ENCODE peak calls at places on chromosomes 7 and 10, in four cellular contexts. One of them, this sample, is unnamed.

GRCh38 chr7:17564678-17565209 is 266.3 kb downstream of the AHR start:
- DNase-seq in lower lobe of right lung: no peak
- DNase-seq in LNCaP clone FGC: no peak
- DNase-seq in cardiac fibroblast: no peak
- DNase-seq in this sample: no peak

GRCh38 chr10:94214497-94214896 is 148.2 kb downstream of the NOC3L start:
- DNase-seq in lower lobe of right lung: no peak
- DNase-seq in LNCaP clone FGC: no peak
- DNase-seq in cardiac fibroblast: no peak
- DNase-seq in this sample: no peak

GRCh38 chr10:113922787-113923570 is 68.5 kb downstream of the NHLRC2 start:
- DNase-seq in lower lobe of right lung: no peak
- DNase-seq in LNCaP clone FGC: no peak
- DNase-seq in cardiac fibroblast: no peak
- DNase-seq in this sample: peak

GRCh38 chr7:105519353-105519752 is 2.7 kb downstream of the PUS7 start:
- DNase-seq in lower lobe of right lung: no peak
- DNase-seq in LNCaP clone FGC: no peak
- DNase-seq in cardiac fibroblast: no peak
- DNase-seq in this sample: no peak

GRCh38 chr7:132564849-132565248 is 11.4 kb downstream of the PLXNA4 start:
- DNase-seq in lower lobe of right lung: no peak
- DNase-seq in LNCaP clone FGC: no peak
- DNase-seq in cardiac fibroblast: no peak
- DNase-seq in this sample: no peak

GRCh38 chr7:150734293-150734692 is 2.9 kb upstream of the GIMAP5 start:
- DNase-seq in lower lobe of right lung: no peak
- DNase-seq in LNCaP clone FGC: no peak
- DNase-seq in cardiac fibroblast: no peak
- DNase-seq in this sample: peak

GRCh38 chr10:20891338-20891714 is 5.8 kb downstream of the NEBL start:
- DNase-seq in lower lobe of right lung: no peak
- DNase-seq in LNCaP clone FGC: no peak
- DNase-seq in cardiac fibroblast: peak
- DNase-seq in this sample: no peak

GRCh38 chr10:89271532-89271931 is 20.0 kb upstream of the LIPA start:
- DNase-seq in lower lobe of right lung: no peak
- DNase-seq in LNCaP clone FGC: no peak
- DNase-seq in cardiac fibroblast: no peak
- DNase-seq in this sample: no peak

GRCh38 chr7:147937428-147937827 is 653.1 kb upstream of the C7orf33 start:
- DNase-seq in lower lobe of right lung: no peak
- DNase-seq in LNCaP clone FGC: no peak
- DNase-seq in cardiac fibroblast: no peak
- DNase-seq in this sample: no peak

DNA sequence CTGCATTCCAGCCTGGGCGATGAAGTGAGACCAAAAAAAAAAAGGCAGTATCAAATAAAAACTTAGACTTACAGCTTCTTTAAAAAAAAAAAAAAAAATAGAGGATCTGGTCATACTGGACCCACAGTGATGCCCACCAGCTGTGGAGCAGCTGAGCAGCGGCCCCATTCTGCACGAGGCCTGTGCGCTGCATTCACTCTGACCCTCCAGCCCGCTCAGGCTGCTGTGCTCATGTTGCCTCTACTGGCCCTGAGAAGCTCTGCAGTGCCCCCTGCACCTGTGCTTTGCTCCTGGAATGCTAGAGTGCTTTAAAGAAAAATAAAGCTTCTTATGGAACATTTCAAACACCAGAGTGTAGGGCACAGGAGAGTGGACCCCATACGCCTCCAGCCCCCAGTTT is 33.2 kb downstream of the TMEM120A start:
- DNase-seq in lower lobe of right lung: no peak
- DNase-seq in LNCaP clone FGC: no peak
- DNase-seq in cardiac fibroblast: no peak
- DNase-seq in this sample: no peak
- TF ChIP-seq CTCF in lower lobe of right lung: no peak
- TF ChIP-seq CTCF in LNCaP clone FGC: no peak
- TF ChIP-seq CTCF in cardiac fibroblast: no peak
- TF ChIP-seq CTCF in this sample: no peak

GRCh38 chr10:14543048-14543903 is 212.6 kb upstream of the FRMD4A start:
- DNase-seq in lower lobe of right lung: peak
- DNase-seq in LNCaP clone FGC: no peak
- DNase-seq in cardiac fibroblast: peak
- DNase-seq in this sample: peak
- TF ChIP-seq CTCF in lower lobe of right lung: peak
- TF ChIP-seq CTCF in LNCaP clone FGC: peak
- TF ChIP-seq CTCF in cardiac fibroblast: peak
- TF ChIP-seq CTCF in this sample: peak

GRCh38 chr7:158973440-158973839 is 117.1 kb downstream of the DYNC2I1 start:
- DNase-seq in lower lobe of right lung: no peak
- DNase-seq in LNCaP clone FGC: peak
- DNase-seq in cardiac fibroblast: peak
- DNase-seq in this sample: peak
- TF ChIP-seq CTCF in lower lobe of right lung: peak
- TF ChIP-seq CTCF in LNCaP clone FGC: peak
- TF ChIP-seq CTCF in cardiac fibroblast: no peak
- TF ChIP-seq CTCF in this sample: no peak

DNA sequence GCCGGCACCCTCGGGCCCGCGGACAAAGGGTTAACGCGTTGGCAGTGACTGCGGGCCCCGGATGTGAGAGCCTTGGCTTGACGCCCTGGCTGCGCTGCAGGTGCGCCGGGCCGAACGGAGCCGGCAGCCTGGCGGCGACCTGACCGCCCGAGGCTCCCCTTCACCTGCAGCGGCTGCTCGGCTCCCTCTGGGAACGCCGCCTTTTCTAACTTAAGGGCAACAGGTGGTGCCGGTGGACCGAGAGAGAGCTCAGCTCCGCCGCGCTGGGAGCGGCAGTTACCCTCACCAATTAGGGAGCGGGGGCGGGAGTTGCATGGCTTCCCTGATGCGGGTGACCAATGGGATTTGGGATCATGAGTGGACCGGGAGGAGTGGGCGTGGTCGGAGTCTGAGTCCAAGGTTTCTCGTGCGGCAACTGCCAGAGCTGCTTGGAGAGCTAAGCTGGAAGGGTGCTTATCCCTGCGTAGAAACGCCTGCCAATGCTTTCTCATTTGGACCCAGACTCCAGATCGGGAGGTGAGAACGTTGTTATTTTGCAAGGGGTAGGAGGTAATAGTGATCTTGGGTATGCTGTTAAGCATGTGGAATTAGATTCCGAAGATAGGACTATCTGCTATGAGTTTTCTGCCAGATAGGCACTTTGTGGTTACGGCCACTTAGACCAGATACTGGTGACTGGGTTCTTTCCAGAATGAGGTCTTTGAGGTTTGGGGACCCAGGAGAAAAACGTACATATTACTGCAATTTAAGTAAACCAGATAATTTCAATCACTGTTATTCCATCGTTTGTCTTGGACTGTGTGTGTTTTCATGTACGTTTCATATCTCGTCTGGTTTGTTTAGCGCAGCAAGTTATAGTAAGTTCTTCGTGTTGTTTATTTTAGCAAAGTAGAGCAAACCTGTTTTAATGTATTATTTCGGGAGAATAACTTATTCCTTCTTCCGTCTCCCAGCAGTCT is at the start of gene ARL4A:
- DNase-seq in lower lobe of right lung: peak
- DNase-seq in LNCaP clone FGC: peak
- DNase-seq in cardiac fibroblast: peak
- DNase-seq in this sample: peak
- TF ChIP-seq CTCF in lower lobe of right lung: peak
- TF ChIP-seq CTCF in LNCaP clone FGC: peak
- TF ChIP-seq CTCF in cardiac fibroblast: no peak
- TF ChIP-seq CTCF in this sample: no peak